ENCODE peak calls at places on chromosome 4, in six cellular contexts. One of them, this sample, is unnamed. For H3K27me3, the result is how much of the 10 kb centered on the place peaks cover.

GRCh38 chr4:101279377-101279871 is 67.9 kb downstream of the PPP3CA start:
- DNase-seq in cardiac muscle cell: peak
- DNase-seq in ovary: no peak
- DNase-seq in astrocyte: peak
- DNase-seq in lower lobe of right lung: no peak
- DNase-seq in HepG2: no peak
- DNase-seq in this sample: no peak

GRCh38 chr4:113951263-113951662 is 28.2 kb downstream of the ARSJ start:
- DNase-seq in HepG2: no peak
- DNase-seq in lower lobe of right lung: no peak
- DNase-seq in cardiac muscle cell: peak
- DNase-seq in ovary: peak
- DNase-seq in astrocyte: peak
- DNase-seq in this sample: no peak

GRCh38 chr4:185018834-185019450 is 652 bp downstream of the HELT start:
- DNase-seq in ovary: no peak
- DNase-seq in lower lobe of right lung: peak
- DNase-seq in cardiac muscle cell: no peak
- DNase-seq in HepG2: no peak
- DNase-seq in astrocyte: no peak
- DNase-seq in this sample: no peak

GRCh38 chr4:108219998-108220397 is 51.3 kb upstream of the LEF1 start:
- DNase-seq in ovary: no peak
- DNase-seq in cardiac muscle cell: no peak
- DNase-seq in HepG2: no peak
- DNase-seq in lower lobe of right lung: no peak
- DNase-seq in astrocyte: no peak
- DNase-seq in this sample: no peak

GRCh38 chr4:30386266-30386895 is 333.8 kb upstream of the PCDH7 start:
- DNase-seq in HepG2: no peak
- DNase-seq in ovary: no peak
- DNase-seq in cardiac muscle cell: peak
- DNase-seq in astrocyte: peak
- DNase-seq in lower lobe of right lung: no peak
- DNase-seq in this sample: no peak

GRCh38 chr4:129110931-129111330 is 15.0 kb downstream of the C4orf33 start:
- DNase-seq in HepG2: no peak
- DNase-seq in astrocyte: no peak
- DNase-seq in cardiac muscle cell: no peak
- DNase-seq in lower lobe of right lung: no peak
- DNase-seq in ovary: no peak
- DNase-seq in this sample: no peak

GRCh38 chr4:98283219-98284199 is 22.3 kb downstream of the RAP1GDS1 start:
- DNase-seq in astrocyte: peak
- DNase-seq in ovary: no peak
- DNase-seq in HepG2: peak
- DNase-seq in lower lobe of right lung: no peak
- DNase-seq in cardiac muscle cell: peak
- DNase-seq in this sample: no peak

GRCh38 chr4:6779667-6780565 is 2.6 kb upstream of the KIAA0232 start:
- DNase-seq in HepG2: peak
- DNase-seq in lower lobe of right lung: no peak
- DNase-seq in astrocyte: no peak
- DNase-seq in cardiac muscle cell: peak
- DNase-seq in ovary: no peak
- DNase-seq in this sample: no peak

GRCh38 chr4:26267087-26267486 is 53.7 kb upstream of the RBPJ start:
- DNase-seq in cardiac muscle cell: peak
- DNase-seq in astrocyte: peak
- DNase-seq in HepG2: no peak
- DNase-seq in ovary: peak
- DNase-seq in lower lobe of right lung: no peak
- DNase-seq in this sample: peak

GRCh38 chr4:121252224-121252806 is 88.2 kb upstream of the TNIP3 start:
- DNase-seq in cardiac muscle cell: peak
- DNase-seq in ovary: peak
- DNase-seq in lower lobe of right lung: peak
- DNase-seq in astrocyte: peak
- DNase-seq in HepG2: peak
- DNase-seq in this sample: peak

GRCh38 chr4:1472911-1473518 is 66.8 kb upstream of the NKX1-1 start:
- DNase-seq in ovary: peak
- DNase-seq in cardiac muscle cell: no peak
- DNase-seq in lower lobe of right lung: no peak
- DNase-seq in HepG2: no peak
- DNase-seq in astrocyte: no peak
- DNase-seq in this sample: no peak

GRCh38 chr4:108486046-108486445 is 134.3 kb upstream of the RPL34 start:
- DNase-seq in ovary: no peak
- DNase-seq in HepG2: no peak
- DNase-seq in cardiac muscle cell: no peak
- DNase-seq in astrocyte: no peak
- DNase-seq in lower lobe of right lung: no peak
- DNase-seq in this sample: no peak

GRCh38 chr4:53535567-53535966 is 55.7 kb downstream of the LNX1 start:
- DNase-seq in astrocyte: no peak
- DNase-seq in cardiac muscle cell: no peak
- DNase-seq in ovary: no peak
- DNase-seq in lower lobe of right lung: no peak
- DNase-seq in HepG2: no peak
- DNase-seq in this sample: no peak

DNA sequence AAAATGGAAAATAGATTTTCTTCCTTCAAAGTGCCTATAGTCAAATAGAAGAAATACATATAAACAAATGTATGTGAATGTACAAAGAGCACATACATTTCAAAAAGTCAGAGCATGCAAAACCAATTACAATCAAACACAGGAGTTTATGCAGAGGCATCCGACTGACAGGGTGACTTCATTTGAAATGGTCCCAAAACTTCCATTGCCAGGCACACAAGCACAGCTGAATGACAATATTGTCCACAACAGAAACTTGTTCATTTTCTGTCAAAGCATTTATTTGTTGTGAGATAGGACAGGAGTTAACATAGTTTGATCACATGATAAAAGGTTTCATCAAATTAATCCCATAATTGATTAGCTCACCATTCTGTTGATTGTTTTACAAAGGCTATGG is 96.4 kb upstream of the TTC29 start:
- DNase-seq in ovary: no peak
- DNase-seq in lower lobe of right lung: no peak
- DNase-seq in astrocyte: no peak
- DNase-seq in HepG2: no peak
- DNase-seq in cardiac muscle cell: no peak
- DNase-seq in this sample: no peak
- H3K27me3 ChIP-seq in ovary: under half
- H3K27me3 ChIP-seq in lower lobe of right lung: under half
- H3K27me3 ChIP-seq in astrocyte: under half
- H3K27me3 ChIP-seq in HepG2: under half
- H3K27me3 ChIP-seq in cardiac muscle cell: under half
- H3K27me3 ChIP-seq in this sample: under half

GRCh38 chr4:73943555-73943954 is 38.3 kb downstream of the PF4 start:
- DNase-seq in ovary: no peak
- DNase-seq in cardiac muscle cell: no peak
- DNase-seq in lower lobe of right lung: no peak
- DNase-seq in astrocyte: no peak
- DNase-seq in HepG2: no peak
- DNase-seq in this sample: no peak

GRCh38 chr4:73947239-73947985 is 34.4 kb downstream of the PF4 start:
- DNase-seq in ovary: no peak
- DNase-seq in cardiac muscle cell: no peak
- DNase-seq in HepG2: no peak
- DNase-seq in lower lobe of right lung: no peak
- DNase-seq in astrocyte: no peak
- DNase-seq in this sample: no peak

GRCh38 chr4:73945674-73946449 is 36.0 kb downstream of the PF4 start:
- DNase-seq in cardiac muscle cell: no peak
- DNase-seq in astrocyte: no peak
- DNase-seq in lower lobe of right lung: no peak
- DNase-seq in HepG2: no peak
- DNase-seq in ovary: no peak
- DNase-seq in this sample: no peak

GRCh38 chr4:73945140-73945539 is 36.7 kb downstream of the PF4 start:
- DNase-seq in cardiac muscle cell: no peak
- DNase-seq in lower lobe of right lung: no peak
- DNase-seq in HepG2: no peak
- DNase-seq in astrocyte: no peak
- DNase-seq in ovary: no peak
- DNase-seq in this sample: no peak

DNA sequence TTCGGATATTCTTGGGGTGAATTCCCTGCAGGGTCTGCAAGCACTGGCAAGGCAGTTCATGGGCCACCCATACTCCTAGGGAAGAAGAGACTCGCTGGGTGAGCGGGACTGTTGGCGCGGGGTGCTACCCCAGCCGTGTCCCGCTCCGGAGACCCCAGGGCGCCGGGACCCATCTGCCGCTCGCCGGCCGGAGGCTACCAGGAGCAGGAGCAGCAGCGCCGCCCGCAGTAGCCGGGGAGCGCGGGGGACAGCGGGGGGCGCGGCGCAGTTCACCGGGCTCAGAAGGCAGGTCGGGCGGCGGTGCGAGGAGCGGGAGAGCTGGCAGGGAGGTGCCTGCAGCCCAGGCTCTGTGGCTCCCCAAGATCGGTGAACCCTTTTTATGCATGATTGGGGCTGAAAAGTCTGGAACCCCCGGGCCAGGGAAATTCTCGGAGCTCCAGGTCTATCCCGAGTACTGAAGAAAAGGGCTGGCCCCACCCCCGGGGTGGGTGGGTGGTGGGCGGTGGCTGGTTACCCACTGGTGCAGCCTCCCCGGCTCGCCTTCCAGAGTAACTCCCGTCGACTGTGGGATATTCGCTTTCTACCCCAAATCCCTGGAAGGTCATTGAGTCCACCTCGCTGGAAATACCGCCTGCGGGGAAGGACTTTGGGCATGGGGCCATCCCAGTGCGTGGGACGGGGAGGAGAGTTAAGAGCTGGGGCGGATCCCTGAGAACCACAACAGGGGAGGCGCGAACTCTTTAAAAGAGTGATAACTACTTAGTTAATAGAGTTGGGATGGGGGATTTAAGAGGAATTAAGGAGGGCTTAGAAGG is 37.6 kb downstream of the PF4 start:
- DNase-seq in astrocyte: no peak
- DNase-seq in HepG2: no peak
- DNase-seq in lower lobe of right lung: peak
- DNase-seq in ovary: peak
- DNase-seq in cardiac muscle cell: peak
- DNase-seq in this sample: peak
- H3K27me3 ChIP-seq in astrocyte: under half
- H3K27me3 ChIP-seq in HepG2: under half
- H3K27me3 ChIP-seq in lower lobe of right lung: under half
- H3K27me3 ChIP-seq in ovary: under half
- H3K27me3 ChIP-seq in cardiac muscle cell: under half
- H3K27me3 ChIP-seq in this sample: under half

GRCh38 chr4:54661156-54661555 is 3.4 kb downstream of the KIT start:
- DNase-seq in lower lobe of right lung: no peak
- DNase-seq in astrocyte: peak
- DNase-seq in cardiac muscle cell: peak
- DNase-seq in HepG2: no peak
- DNase-seq in ovary: no peak
- DNase-seq in this sample: no peak

GRCh38 chr4:54660591-54660990 is 2.8 kb downstream of the KIT start:
- DNase-seq in cardiac muscle cell: no peak
- DNase-seq in HepG2: no peak
- DNase-seq in astrocyte: no peak
- DNase-seq in ovary: no peak
- DNase-seq in lower lobe of right lung: no peak
- DNase-seq in this sample: no peak

GRCh38 chr4:54658321-54659093 is 750 bp downstream of the KIT start:
- DNase-seq in ovary: peak
- DNase-seq in HepG2: peak
- DNase-seq in lower lobe of right lung: peak
- DNase-seq in cardiac muscle cell: peak
- DNase-seq in astrocyte: peak
- DNase-seq in this sample: peak

GRCh38 chr4:54660145-54660535 is 2.4 kb downstream of the KIT start:
- DNase-seq in astrocyte: no peak
- DNase-seq in HepG2: no peak
- DNase-seq in cardiac muscle cell: no peak
- DNase-seq in lower lobe of right lung: no peak
- DNase-seq in ovary: no peak
- DNase-seq in this sample: no peak

DNA sequence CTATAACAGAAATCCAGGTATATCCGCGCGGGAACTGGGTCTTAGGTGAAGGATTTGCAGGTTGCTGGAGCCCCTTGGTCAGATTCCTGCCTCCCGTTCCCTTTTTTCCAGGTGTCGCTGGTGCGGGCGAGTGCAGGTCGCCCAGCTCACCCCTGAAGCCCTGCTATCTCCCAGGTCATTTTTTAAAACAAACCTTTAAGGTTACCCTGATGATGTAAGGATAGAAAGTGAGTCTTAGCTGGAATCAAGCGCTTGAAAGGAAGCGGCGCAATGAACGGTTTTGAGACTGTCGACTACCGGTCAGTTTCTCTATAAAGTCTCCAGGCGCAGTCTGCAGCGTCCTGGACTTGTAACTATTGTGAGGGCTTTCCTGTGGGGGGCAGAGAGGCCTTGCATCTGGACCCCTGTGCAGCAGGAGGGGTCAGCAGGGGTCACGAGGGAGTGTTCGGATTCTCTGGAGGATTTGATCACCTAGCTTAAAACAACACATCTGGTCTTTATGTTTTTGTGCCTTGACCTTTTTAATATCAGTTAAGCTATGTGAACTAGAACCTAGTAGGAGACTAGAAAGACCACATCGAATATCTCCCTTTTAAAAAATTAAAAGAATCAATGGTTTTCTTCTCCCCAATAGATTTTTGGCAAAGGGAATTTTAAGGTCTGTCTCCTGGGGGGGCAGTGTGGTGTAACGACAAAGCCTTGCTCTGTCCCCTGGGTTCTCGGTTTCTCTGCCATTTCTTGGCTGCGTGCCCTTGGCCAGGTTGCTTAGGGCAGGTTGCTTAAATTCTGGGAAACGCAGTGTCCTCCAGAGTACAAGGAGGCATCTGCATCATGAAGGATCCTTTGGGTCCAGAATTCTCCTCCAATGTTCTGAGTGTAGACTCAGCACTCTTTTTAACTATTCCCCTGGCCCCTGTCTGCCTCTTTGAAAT is 1.7 kb downstream of the KIT start:
- DNase-seq in astrocyte: no peak
- DNase-seq in lower lobe of right lung: no peak
- DNase-seq in HepG2: no peak
- DNase-seq in ovary: peak
- DNase-seq in cardiac muscle cell: peak
- DNase-seq in this sample: no peak
- H3K27me3 ChIP-seq in astrocyte: under half
- H3K27me3 ChIP-seq in lower lobe of right lung: under half
- H3K27me3 ChIP-seq in HepG2: half or more
- H3K27me3 ChIP-seq in ovary: under half
- H3K27me3 ChIP-seq in cardiac muscle cell: half or more
- H3K27me3 ChIP-seq in this sample: under half

GRCh38 chr4:36000941-36001557 is 243.3 kb downstream of the ARAP2 start:
- DNase-seq in lower lobe of right lung: no peak
- DNase-seq in astrocyte: no peak
- DNase-seq in cardiac muscle cell: no peak
- DNase-seq in HepG2: no peak
- DNase-seq in ovary: no peak
- DNase-seq in this sample: no peak
- H3K27me3 ChIP-seq in lower lobe of right lung: under half
- H3K27me3 ChIP-seq in astrocyte: under half
- H3K27me3 ChIP-seq in cardiac muscle cell: under half
- H3K27me3 ChIP-seq in HepG2: under half
- H3K27me3 ChIP-seq in ovary: under half
- H3K27me3 ChIP-seq in this sample: under half

GRCh38 chr4:8597791-8598190 is 5.2 kb downstream of the CPZ start:
- DNase-seq in HepG2: no peak
- DNase-seq in cardiac muscle cell: no peak
- DNase-seq in lower lobe of right lung: no peak
- DNase-seq in astrocyte: no peak
- DNase-seq in ovary: peak
- DNase-seq in this sample: no peak
- H3K27me3 ChIP-seq in HepG2: under half
- H3K27me3 ChIP-seq in cardiac muscle cell: under half
- H3K27me3 ChIP-seq in lower lobe of right lung: under half
- H3K27me3 ChIP-seq in astrocyte: under half
- H3K27me3 ChIP-seq in ovary: under half
- H3K27me3 ChIP-seq in this sample: under half